ENCODE peak calls at places on chromosomes 11 and 22, in four cellular contexts. J is WTC11, N is K562, B is GM12878. M is an unnamed sample.

GRCh38 chr11:19789840-19790710 is 77.4 kb downstream of the NAV2 start:
- DNase-seq in J (no peak), B (no peak), N (no peak), M (no peak)

GRCh38 chr11:124745835-124746620 is 6.0 kb downstream of the VSIG2 start:
- DNase-seq in B (no peak), N (peak), J (peak), M (no peak)

GRCh38 chr11:79094601-79095000 is 346.2 kb downstream of the TENM4 start:
- DNase-seq in N (no peak), B (no peak), J (no peak), M (no peak)

GRCh38 chr11:76644591-76644990 is 26.0 kb downstream of the LRRC32 start:
- DNase-seq in B (no peak), N (no peak), J (no peak), M (no peak)

GRCh38 chr11:120324932-120325810 is at the start of gene TLCD5:
- DNase-seq in J (peak), N (peak), B (no peak), M (peak)

GRCh38 chr11:69297225-69297925 is 3.4 kb downstream of the MYEOV start:
- DNase-seq in J (no peak), N (peak), B (peak), M (peak)

GRCh38 chr22:44753189-44754042 is 1.0 kb downstream of the ARHGAP8 start:
- DNase-seq in J (no peak), B (no peak), N (no peak), M (no peak)

GRCh38 chr22:19766506-19767426 is 6.2 kb downstream of the TBX1 start:
- DNase-seq in J (peak), N (peak), B (no peak), M (no peak)

GRCh38 chr22:37337204-37337943 is 55.1 kb downstream of the CYTH4 start:
- DNase-seq in B (no peak), N (no peak), J (no peak), M (no peak)

GRCh38 chr11:9151631-9152030 is 60.2 kb upstream of the SCUBE2 start:
- DNase-seq in J (no peak), N (no peak), B (no peak), M (no peak)

GRCh38 chr22:38316340-38317236 is 645 bp downstream of the CSNK1E start:
- DNase-seq in B (no peak), J (no peak), N (peak), M (no peak)

GRCh38 chr11:119028346-119029068 is 2.2 kb downstream of the SLC37A4 start:
- DNase-seq in J (no peak), N (no peak), B (no peak), M (no peak)

GRCh38 chr22:32579533-32580220 is 105.1 kb downstream of the FBXO7 start:
- DNase-seq in N (no peak), B (no peak), J (no peak), M (peak)

GRCh38 chr11:78514922-78515502 is 59.7 kb downstream of the NARS2 start:
- DNase-seq in N (no peak), B (no peak), J (no peak), M (no peak)

GRCh38 chr11:2377511-2378443 is 667 bp downstream of the CD81 start:
- DNase-seq in B (no peak), N (peak), J (peak), M (no peak)

GRCh38 chr11:71940561-71941219 is 11.8 kb downstream of the RNF121 start:
- DNase-seq in B (no peak), N (no peak), J (no peak), M (no peak)

GRCh38 chr22:50305658-50306566 is 1.5 kb downstream of the PLXNB2 start:
- DNase-seq in B (peak), J (no peak), N (peak), M (no peak)

DNA sequence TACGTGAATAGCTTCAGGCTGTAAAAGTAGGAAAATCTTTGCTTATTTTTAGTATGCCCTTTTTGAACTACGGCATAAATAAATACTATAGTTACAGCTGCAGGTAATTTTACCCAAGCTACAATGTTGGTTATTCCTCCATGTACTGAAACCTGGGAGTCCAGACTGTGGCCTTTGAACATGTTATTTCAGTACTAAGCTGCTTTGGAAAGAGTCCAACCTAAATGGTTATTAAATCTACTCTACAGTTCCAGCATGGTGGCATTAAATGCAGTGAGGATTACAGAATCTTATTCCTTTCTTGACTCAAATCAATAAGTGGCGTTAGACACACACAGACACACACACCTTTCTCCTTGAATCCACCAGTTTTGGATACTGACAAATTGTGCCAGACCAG is 165.1 kb downstream of the MSANTD4 start:
- DNase-seq in N (no peak), J (no peak), B (no peak), M (no peak)
- TF ChIP-seq ETV6 in N (no peak), J (no peak), B (no peak), M (no peak)

DNA sequence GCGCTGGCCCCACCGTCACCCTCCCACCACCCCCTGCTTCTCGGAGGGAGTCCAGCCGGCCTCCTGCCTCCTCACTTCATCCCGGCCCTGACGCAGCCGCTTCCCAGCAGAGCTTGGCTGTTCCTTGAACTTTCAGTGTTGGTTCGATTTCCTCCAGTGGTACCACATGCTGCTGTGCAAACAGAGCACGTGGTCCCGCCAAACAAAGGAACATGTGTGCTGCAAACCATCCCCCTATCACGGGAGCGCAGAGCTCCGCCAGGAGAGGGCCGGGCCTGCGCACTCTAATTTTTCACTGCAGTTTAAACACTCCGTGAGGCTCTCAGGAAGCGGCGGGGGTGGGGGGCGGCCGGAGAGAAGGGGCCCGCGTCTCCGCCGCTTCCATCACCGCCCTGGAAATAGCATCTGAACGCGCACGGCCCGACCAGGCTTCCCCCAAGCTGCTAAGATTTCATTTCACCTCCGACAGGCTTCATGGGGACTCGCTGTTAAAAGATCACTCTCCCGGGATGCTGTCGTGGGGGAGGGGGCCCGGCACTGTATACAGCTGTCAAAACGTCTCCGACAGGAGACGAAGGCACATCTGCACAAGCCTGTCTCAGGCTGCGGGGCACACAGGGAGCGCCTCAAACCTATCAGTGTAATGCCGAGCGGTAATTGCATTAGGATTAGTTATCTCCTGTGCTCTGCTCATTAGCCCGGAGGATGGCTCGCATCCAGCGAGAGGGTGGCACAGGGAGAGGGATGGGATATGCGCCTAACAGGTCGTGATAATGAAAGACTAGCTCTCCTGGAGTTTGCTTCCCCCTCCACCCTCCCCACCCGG is 269.9 kb upstream of the SORL1-AS1 start:
- DNase-seq in N (no peak), J (peak), B (no peak), M (peak)
- TF ChIP-seq ETV6 in N (no peak), J (no peak), B (no peak), M (no peak)

DNA sequence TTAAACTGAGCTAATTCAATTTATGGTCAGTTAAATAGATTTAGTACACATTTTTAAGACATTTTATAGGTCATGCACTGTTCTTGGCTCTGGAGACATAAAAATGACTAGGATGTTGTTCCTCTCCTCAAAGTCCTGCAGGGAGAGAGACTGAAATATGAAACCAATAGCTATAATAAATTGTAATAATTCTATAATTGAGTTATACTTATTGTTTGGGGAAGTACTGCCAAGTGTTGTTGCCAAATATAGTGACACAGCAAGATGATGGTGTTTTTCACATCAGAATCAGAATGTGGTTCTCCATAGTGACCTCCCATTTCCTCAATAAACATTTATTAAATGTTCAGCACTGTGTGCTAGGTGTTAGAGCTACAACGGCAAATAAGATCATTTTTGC is 470.6 kb downstream of the NTM start:
- DNase-seq in J (no peak), B (no peak), N (no peak), M (no peak)
- TF ChIP-seq ETV6 in J (no peak), B (no peak), N (no peak), M (no peak)

GRCh38 chr11:131606936-131607335 is 236.5 kb downstream of the NTM start:
- DNase-seq in N (no peak), B (no peak), J (no peak), M (no peak)

GRCh38 chr11:131609921-131610320 is 239.5 kb downstream of the NTM start:
- DNase-seq in N (no peak), B (no peak), J (no peak), M (no peak)

GRCh38 chr11:131614514-131615085 is 244.2 kb downstream of the NTM start:
- DNase-seq in B (no peak), N (no peak), J (no peak), M (no peak)

GRCh38 chr11:131612576-131612975 is 242.2 kb downstream of the NTM start:
- DNase-seq in N (no peak), J (no peak), B (no peak), M (no peak)

DNA sequence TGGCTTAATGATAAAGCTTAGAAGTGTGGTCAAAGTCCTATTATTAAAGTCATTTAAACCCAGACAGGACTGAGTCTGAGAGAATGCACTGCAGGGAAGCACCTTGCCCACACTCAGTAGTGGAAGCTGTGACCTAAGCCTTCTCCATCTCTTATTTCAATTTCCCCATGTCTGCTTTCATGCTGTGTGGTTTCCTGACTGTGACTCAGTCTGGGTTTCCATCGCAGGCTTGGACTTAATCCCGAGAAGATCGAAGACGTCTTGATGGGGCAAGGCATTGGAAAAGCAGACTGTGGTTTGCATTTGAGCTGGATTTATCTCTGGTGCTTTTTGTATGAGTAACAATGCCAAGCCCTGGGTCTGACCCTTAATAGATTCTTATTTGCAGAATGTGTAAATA is 238.9 kb downstream of the NTM start:
- DNase-seq in N (no peak), B (no peak), J (no peak), M (no peak)
- TF ChIP-seq ETV6 in N (no peak), B (no peak), J (no peak), M (no peak)

M was measured in HepG2.